ENCODE peak calls at places on chromosome 7, in five cellular contexts. F, Q, B, J and L are unnamed samples.

GRCh38 chr7:130095812-130096211 is 25.5 kb downstream of the KLHDC10 start:
- DNase-seq in Q (no peak), B (no peak), F (no peak), J (no peak), L (no peak)

GRCh38 chr7:36366649-36367560 is 22.8 kb upstream of the ANLN start:
- DNase-seq in J (peak; percentile 91), Q (peak; percentile 84), F (peak; percentile 95), B (peak; percentile 81), L (peak; percentile 90)

GRCh38 chr7:157401567-157402387 is 65.0 kb downstream of the DNAJB6 start:
- DNase-seq in Q (no peak), F (no peak), B (no peak), J (no peak), L (no peak)

GRCh38 chr7:139109983-139110411 is 477 bp upstream of the ZC3HAV1 start:
- DNase-seq in Q (no peak), B (no peak), F (no peak), J (no peak), L (no peak)

GRCh38 chr7:103025341-103025740 is 49.3 kb downstream of the FBXL13 start:
- DNase-seq in J (no peak), B (no peak), F (no peak), Q (no peak), L (no peak)

GRCh38 chr7:129255800-129256199 is 31.0 kb downstream of the AHCYL2 start:
- DNase-seq in F (no peak), Q (no peak), B (no peak), J (no peak), L (no peak)

GRCh38 chr7:28958235-28958945 is at the start of gene TRIL:
- DNase-seq in F (peak; percentile 80), Q (peak; percentile 61), B (no peak), J (peak; percentile 78), L (peak; percentile 31)

GRCh38 chr7:835491-836401 is 3.5 kb downstream of the SUN1 start:
- DNase-seq in F (no peak), B (no peak), Q (peak; percentile 24), J (no peak), L (no peak)

GRCh38 chr7:134946260-134946659 is 40.0 kb upstream of the AGBL3 start:
- DNase-seq in F (no peak), B (no peak), Q (no peak), J (no peak), L (no peak)

GRCh38 chr7:106598663-106599342 is 62.2 kb downstream of the CCDC71L start:
- DNase-seq in J (peak; percentile 57), B (peak; percentile 37), Q (peak; percentile 66), F (peak; percentile 61), L (no peak)

GRCh38 chr7:155291045-155291530 is 6.6 kb upstream of the INSIG1 start:
- DNase-seq in F (no peak), J (no peak), Q (peak; percentile 38), B (no peak), L (no peak)

GRCh38 chr7:29511851-29512250 is 51.8 kb upstream of the PRR15 start:
- DNase-seq in B (no peak), Q (no peak), J (no peak), F (peak; percentile 24), L (no peak)

GRCh38 chr7:4634166-4634565 is 47.9 kb upstream of the FOXK1 start:
- DNase-seq in F (no peak), J (no peak), Q (no peak), B (no peak), L (no peak)

GRCh38 chr7:519974-520458 is 370 bp upstream of the PDGFA start:
- DNase-seq in F (peak; percentile 79), B (no peak), J (peak; percentile 69), Q (peak; percentile 60), L (peak; percentile 37)

GRCh38 chr7:135843214-135843613 is 94.6 kb upstream of the FAM180A start:
- DNase-seq in J (no peak), B (no peak), F (no peak), Q (no peak), L (no peak)